ENCODE peak calls at places on chromosomes 12 and 14, in seven cellular contexts. V is breast epithelium, I is H1, O is GM23338, B is HCT116, D is sigmoid colon, Z is spleen. Q is an unnamed sample.
A peak's percentile ranks its signal among the peaks of the same experiment; 100 is the strongest.

GRCh38 chr12:15520083-15520482 is 197.8 kb downstream of the PTPRO start:
- DNase-seq in I (no peak), Z (no peak), B (no peak), V (no peak), O (peak; percentile 33), D (no peak), Q (no peak)

GRCh38 chr12:53713516-53713915 is 13.7 kb downstream of the CALCOCO1 start:
- DNase-seq in O (no peak), V (no peak), D (peak; percentile 50), B (no peak), I (no peak), Z (no peak), Q (no peak)

GRCh38 chr14:57519051-57519450 is 25.4 kb upstream of the CCDC198 start:
- DNase-seq in V (no peak), D (no peak), Z (no peak), I (no peak), B (no peak), O (no peak), Q (no peak)

GRCh38 chr12:87812711-87813110 is 216.5 kb downstream of the C12orf50 start:
- DNase-seq in B (no peak), I (no peak), Z (no peak), O (no peak), V (no peak), D (no peak), Q (no peak)

GRCh38 chr12:32609966-32610365 is 69.1 kb upstream of the DNM1L start:
- DNase-seq in I (no peak), O (no peak), Z (no peak), V (no peak), B (no peak), D (no peak), Q (no peak)

GRCh38 chr12:52579468-52580450 is 6.1 kb upstream of the KRT74 start:
- DNase-seq in B (no peak), V (peak; percentile 35), D (peak; percentile 39), I (no peak), O (no peak), Z (peak; percentile 54), Q (no peak)

GRCh38 chr14:64220466-64220865 is 73.7 kb downstream of the ESR2 start:
- DNase-seq in B (no peak), V (no peak), O (no peak), Z (no peak), I (no peak), D (peak; percentile 79), Q (no peak)

GRCh38 chr12:95231190-95231589 is 13.6 kb downstream of the VEZT start:
- DNase-seq in V (no peak), O (no peak), D (no peak), B (no peak), Z (no peak), I (no peak), Q (no peak)

GRCh38 chr14:92568621-92569479 is 55.3 kb downstream of the RIN3 start:
- DNase-seq in I (no peak), Z (no peak), V (no peak), B (no peak), D (peak; percentile 74), O (no peak), Q (no peak)

GRCh38 chr12:93025145-93026103 is 96.3 kb upstream of the EEA1 start:
- DNase-seq in I (no peak), D (no peak), O (peak; percentile 69), Z (no peak), B (peak; percentile 45), V (no peak), Q (peak; percentile 25)

GRCh38 chr12:108338915-108339657 is at the start of gene CMKLR1:
- DNase-seq in B (no peak), O (peak; percentile 50), Z (peak; percentile 80), I (no peak), V (peak; percentile 21), D (peak; percentile 82), Q (no peak)

GRCh38 chr12:26112703-26113147 is 12.1 kb downstream of the BHLHE41 start:
- DNase-seq in O (peak; percentile 80), Z (no peak), D (no peak), B (no peak), V (no peak), I (no peak), Q (no peak)

GRCh38 chr12:26112232-26112631 is 12.6 kb downstream of the BHLHE41 start:
- DNase-seq in D (no peak), I (no peak), O (no peak), V (no peak), B (no peak), Z (no peak), Q (no peak)

GRCh38 chr12:26113194-26113654 is 11.6 kb downstream of the BHLHE41 start:
- DNase-seq in V (no peak), B (no peak), D (no peak), O (peak; percentile 51), I (no peak), Z (no peak), Q (no peak)

GRCh38 chr12:26114720-26115406 is 10.0 kb downstream of the BHLHE41 start:
- DNase-seq in V (no peak), D (no peak), I (no peak), B (no peak), O (no peak), Z (no peak), Q (no peak)

DNA sequence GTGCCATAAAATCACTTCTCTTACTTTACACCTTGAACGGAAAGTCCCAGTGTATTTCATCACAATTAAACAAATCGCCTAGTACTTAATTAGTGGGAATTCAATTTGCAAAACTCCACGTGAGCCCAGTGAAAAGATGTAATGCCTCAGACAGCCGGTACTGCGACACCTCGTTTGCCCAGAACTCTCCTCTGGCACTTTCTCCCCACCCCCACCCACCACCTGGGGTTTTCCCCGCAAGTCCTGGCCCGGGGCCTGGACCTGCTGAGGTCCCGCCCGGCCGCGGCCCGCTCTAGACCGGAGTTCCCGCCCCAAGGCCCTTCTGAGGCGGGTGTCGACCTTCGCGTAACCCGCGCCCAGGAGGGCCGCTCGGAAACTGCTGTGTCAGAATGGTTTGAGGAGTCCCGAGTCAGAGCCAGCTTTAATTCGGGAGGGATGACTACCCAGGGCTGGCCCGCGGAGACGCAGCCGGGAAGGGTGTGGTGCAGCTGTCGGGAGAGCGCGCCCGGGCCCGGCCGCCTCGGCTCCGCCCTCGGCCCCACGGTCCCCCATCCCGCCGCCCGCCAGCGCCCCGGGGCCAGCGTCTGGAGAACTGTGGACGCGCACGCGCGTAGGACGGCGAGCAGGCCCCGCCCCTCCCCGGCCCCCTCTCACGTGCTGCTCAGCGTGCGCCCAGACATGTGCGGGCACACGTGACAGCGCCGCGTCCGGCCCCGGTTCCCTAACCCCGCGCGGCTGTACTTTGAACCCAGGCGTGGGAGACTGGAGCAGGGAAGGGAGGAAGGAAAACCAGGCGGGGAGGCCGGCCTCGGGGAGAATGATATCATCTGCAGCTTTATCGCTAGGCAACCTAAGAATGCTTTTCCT is 10.8 kb downstream of the BHLHE41 start:
- DNase-seq in D (peak; percentile 97), B (peak; percentile 78), Z (peak; percentile 96), I (peak; percentile 63), O (peak; percentile 92), V (peak; percentile 94), Q (no peak)
- TF ChIP-seq POLR2AphosphoS5 in D (peak; percentile 84), B (peak; percentile 58), Z (peak; percentile 90), I (peak; percentile 21), O (peak; percentile 37), V (peak; percentile 84), Q (peak; percentile 23)

DNA sequence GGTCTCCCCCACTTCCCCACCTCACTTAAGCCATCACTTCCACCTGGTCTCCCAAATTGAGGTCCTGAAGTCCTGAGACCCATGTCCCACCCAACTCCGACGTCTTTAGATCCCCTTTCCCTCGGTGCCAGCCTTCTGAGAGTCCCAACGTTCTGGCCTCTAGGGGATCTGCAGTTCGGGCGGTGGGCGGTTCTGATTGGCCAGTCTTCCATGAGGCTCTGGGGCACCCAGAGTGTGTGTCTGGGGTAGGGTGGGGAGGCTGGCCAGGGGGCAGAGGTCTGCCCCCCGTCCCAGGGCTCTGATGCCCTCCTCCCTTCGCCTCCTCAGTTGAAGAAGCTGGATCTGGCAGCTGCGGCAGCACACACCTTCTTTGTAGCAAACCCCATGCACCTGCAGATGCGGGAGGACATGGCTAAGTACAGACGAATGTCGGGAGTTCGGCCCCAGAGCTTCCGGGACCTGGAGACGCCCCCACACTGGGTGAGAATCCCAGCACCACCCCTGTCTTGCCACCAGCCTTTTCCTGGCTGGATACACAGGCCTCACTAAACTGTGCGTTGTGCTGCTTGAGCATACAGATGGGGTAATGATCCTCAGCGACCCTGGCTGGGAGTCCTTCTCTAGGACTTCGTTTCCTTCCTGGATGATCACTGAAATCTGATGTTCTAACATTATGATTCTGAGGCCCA is 1.5 kb downstream of the P3H3 start:
- DNase-seq in I (no peak), V (no peak), B (peak; percentile 63), D (no peak), O (no peak), Z (no peak), Q (no peak)
- TF ChIP-seq POLR2AphosphoS5 in I (no peak), V (no peak), B (peak; percentile 84), D (no peak), O (peak; percentile 33), Z (no peak), Q (no peak)

GRCh38 chr14:55298423-55298822 is 27.2 kb downstream of the FBXO34 start:
- DNase-seq in O (no peak), I (no peak), V (no peak), D (no peak), Z (no peak), B (no peak), Q (no peak)

GRCh38 chr14:55294603-55295002 is 23.4 kb downstream of the FBXO34 start:
- DNase-seq in O (no peak), D (no peak), Z (no peak), B (no peak), V (no peak), I (no peak), Q (no peak)

GRCh38 chr14:55301722-55302121 is 30.5 kb downstream of the FBXO34 start:
- DNase-seq in V (no peak), Z (no peak), O (no peak), I (no peak), D (no peak), B (no peak), Q (no peak)

GRCh38 chr14:55302367-55302766 is 31.1 kb downstream of the FBXO34 start:
- DNase-seq in O (peak; percentile 14), V (no peak), Z (no peak), B (no peak), D (no peak), I (no peak), Q (no peak)

GRCh38 chr14:55297611-55298323 is 26.5 kb downstream of the FBXO34 start:
- DNase-seq in V (peak; percentile 63), D (no peak), Z (no peak), B (no peak), O (peak; percentile 27), I (no peak), Q (no peak)
- TF ChIP-seq POLR2AphosphoS5 in V (no peak), D (no peak), Z (no peak), B (no peak), O (no peak), I (no peak), Q (no peak)

GRCh38 chr14:91418387-91419043 is 895 bp upstream of the CCDC88C start:
- DNase-seq in I (peak; percentile 39), Z (peak; percentile 94), B (peak; percentile 42), O (peak; percentile 75), V (peak; percentile 37), D (no peak), Q (peak; percentile 57)

GRCh38 chr14:91419044-91419397 is 1.4 kb upstream of the CCDC88C start:
- DNase-seq in D (no peak), V (no peak), B (no peak), I (no peak), Z (no peak), O (no peak), Q (no peak)

GRCh38 chr14:91417134-91417982 is at the start of gene CCDC88C:
- DNase-seq in D (no peak), Z (peak; percentile 96), B (peak; percentile 22), V (peak; percentile 41), I (no peak), O (peak; percentile 71), Q (no peak)

GRCh38 chr14:91416744-91417133 is 881 bp downstream of the CCDC88C start:
- DNase-seq in O (peak; percentile 51), I (no peak), Z (peak; percentile 90), D (no peak), B (no peak), V (no peak), Q (no peak)

GRCh38 chr14:91417983-91418386 is 365 bp upstream of the CCDC88C start:
- DNase-seq in Z (no peak), V (no peak), O (peak; percentile 61), I (no peak), D (no peak), B (peak; percentile 32), Q (peak; percentile 60)
- TF ChIP-seq POLR2AphosphoS5 in Z (no peak), V (no peak), O (no peak), I (no peak), D (no peak), B (no peak), Q (peak; percentile 44)